ENCODE peak calls at places on chromosome 7, in five cellular contexts. H is left ventricle myocardium inferior, S is tibial artery, U is brain microvascular endothelial cell, Z is spleen. N is an unnamed sample.

GRCh38 chr7:126842451-126842850 is 410.3 kb downstream of the GRM8 start:
- DNase-seq in Z (no peak), U (no peak), H (no peak), S (no peak), N (no peak)

GRCh38 chr7:145909956-145910611 is 206.5 kb upstream of the CNTNAP2 start:
- DNase-seq in Z (no peak), H (no peak), U (peak; percentile 59), S (no peak), N (no peak)

GRCh38 chr7:134546903-134547737 is 1.8 kb upstream of the AKR1B15 start:
- DNase-seq in U (no peak), S (peak; percentile 82), H (peak; percentile 66), Z (peak; percentile 83), N (peak; percentile 64)

GRCh38 chr7:13827716-13828115 is 161.8 kb downstream of the ETV1 start:
- DNase-seq in Z (no peak), H (no peak), U (no peak), S (no peak), N (no peak)

GRCh38 chr7:107966701-107967100 is 36.3 kb downstream of the LAMB1 start:
- DNase-seq in H (peak; percentile 41), S (no peak), Z (no peak), U (peak; percentile 93), N (no peak)

GRCh38 chr7:37198906-37199485 is 249.7 kb downstream of the ELMO1 start:
- DNase-seq in Z (peak; percentile 88), S (peak; percentile 86), H (peak; percentile 81), U (peak; percentile 76), N (peak; percentile 78)

GRCh38 chr7:49255061-49255460 is 330.7 kb downstream of the CDC14C start:
- DNase-seq in H (no peak), S (no peak), Z (no peak), U (no peak), N (no peak)

GRCh38 chr7:142796501-142797341 is 26.0 kb downstream of the PRSS2 start:
- DNase-seq in H (no peak), Z (peak; percentile 84), S (no peak), U (peak; percentile 25), N (no peak)

GRCh38 chr7:48781783-48782182 is 142.6 kb upstream of the CDC14C start:
- DNase-seq in S (no peak), U (peak; percentile 18), H (no peak), Z (no peak), N (no peak)

GRCh38 chr7:102993532-102994029 is 80.8 kb downstream of the LRRC17 start:
- DNase-seq in U (no peak), H (no peak), S (no peak), Z (no peak), N (no peak)

GRCh38 chr7:90492250-90492649 is 22.8 kb downstream of the PTTG1IP2 start:
- DNase-seq in U (no peak), Z (no peak), S (no peak), H (no peak), N (no peak)

GRCh38 chr7:50657341-50657873 is 92.2 kb upstream of the DDC start:
- DNase-seq in Z (no peak), H (peak; percentile 68), S (peak; percentile 91), U (peak; percentile 38), N (no peak)

GRCh38 chr7:77697535-77697831 is 1.2 kb downstream of the RSBN1L start:
- DNase-seq in Z (peak; percentile 83), H (peak; percentile 40), U (no peak), S (peak; percentile 82), N (no peak)

GRCh38 chr7:21946228-21946709 is 570 bp upstream of the CDCA7L start:
- DNase-seq in Z (no peak), S (no peak), H (no peak), U (no peak), N (no peak)

GRCh38 chr7:158072889-158073730 is 514.5 kb downstream of the PTPRN2 start:
- DNase-seq in S (peak; percentile 45), Z (peak; percentile 59), H (no peak), U (no peak), N (no peak)

GRCh38 chr7:4189151-4189570 is 492.9 kb upstream of the FOXK1 start:
- DNase-seq in U (no peak), H (peak; percentile 82), Z (no peak), S (peak; percentile 95), N (peak; percentile 80)

GRCh38 chr7:158409816-158410330 is 177.8 kb downstream of the PTPRN2 start:
- DNase-seq in H (no peak), U (no peak), S (peak; percentile 27), Z (peak; percentile 50), N (no peak)

GRCh38 chr7:80247144-80247543 is 112.5 kb downstream of the GNAI1 start:
- DNase-seq in H (no peak), S (no peak), Z (no peak), U (no peak), N (no peak)

GRCh38 chr7:111736475-111736874 is 174.2 kb upstream of the IMMP2L start:
- DNase-seq in Z (no peak), S (no peak), H (no peak), U (no peak), N (no peak)

GRCh38 chr7:10934292-10934691 is 39.4 kb upstream of the PHF14 start:
- DNase-seq in U (no peak), S (no peak), Z (no peak), H (no peak), N (no peak)

GRCh38 chr7:95690367-95690947 is 81.9 kb upstream of the DYNC1I1 start:
- DNase-seq in H (no peak), S (no peak), Z (no peak), U (peak; percentile 51), N (no peak)

GRCh38 chr7:3095046-3095445 is 51.4 kb upstream of the CARD11 start:
- DNase-seq in H (no peak), Z (peak; percentile 79), U (no peak), S (no peak), N (no peak)

GRCh38 chr7:31114593-31115343 is 62.7 kb downstream of the ADCYAP1R1 start:
- DNase-seq in H (no peak), Z (no peak), U (peak; percentile 54), S (no peak), N (no peak)

GRCh38 chr7:45919947-45920542 is 1.0 kb downstream of the IGFBP3 start:
- DNase-seq in Z (no peak), S (no peak), H (no peak), U (no peak), N (no peak)

GRCh38 chr7:45921699-45922519 is 837 bp upstream of the IGFBP3 start:
- DNase-seq in U (peak; percentile 81), S (peak; percentile 85), H (peak; percentile 66), Z (no peak), N (peak; percentile 58)

GRCh38 chr7:45919231-45919825 is 1.7 kb downstream of the IGFBP3 start:
- DNase-seq in U (no peak), H (no peak), Z (no peak), S (no peak), N (no peak)

GRCh38 chr7:45921381-45921698 is 268 bp upstream of the IGFBP3 start:
- DNase-seq in Z (no peak), U (no peak), H (no peak), S (peak; percentile 75), N (no peak)

GRCh38 chr7:45920543-45921380 is at the start of gene IGFBP3:
- DNase-seq in U (no peak), H (peak; percentile 60), Z (no peak), S (peak; percentile 82), N (peak; percentile 45)
- H3K27me3 ChIP-seq in U (no peaks in the 10 kb centered on the region), H (peaks cover 10% of the 10 kb centered on the region), Z (peaks cover 89% of the 10 kb centered on the region), S (no peaks in the 10 kb centered on the region), N (peaks cover 19% of the 10 kb centered on the region)

GRCh38 chr7:35508623-35509400 is 186.1 kb downstream of the HERPUD2 start:
- DNase-seq in U (no peak), H (no peak), Z (no peak), S (no peak), N (no peak)
- TF ChIP-seq CTCF in U (peak; percentile 27), H (no peak), Z (no peak), S (no peak), N (no peak)

GRCh38 chr7:137967143-137968018 is 34.5 kb downstream of the CREB3L2 start:
- DNase-seq in H (no peak), S (no peak), U (peak; percentile 65), Z (no peak), N (no peak)
- H3K27ac ChIP-seq in H (no peak overlapping the region), S (peak overlapping the region; percentile 79), U (peak overlapping the region; percentile 78), Z (no peak overlapping the region), N (peak overlapping the region; percentile 7)

GRCh38 chr7:47472444-47473157 is 109.3 kb downstream of the TNS3 start:
- DNase-seq in U (no peak), S (peak; percentile 60), Z (no peak), H (no peak), N (no peak)

GRCh38 chr7:47471831-47472230 is 110.1 kb downstream of the TNS3 start:
- DNase-seq in S (no peak), H (no peak), U (no peak), Z (no peak), N (no peak)

GRCh38 chr7:47473499-47474210 is 108.3 kb downstream of the TNS3 start:
- DNase-seq in Z (no peak), H (no peak), U (no peak), S (peak; percentile 60), N (no peak)

GRCh38 chr7:47470567-47471357 is 111.1 kb downstream of the TNS3 start:
- DNase-seq in H (no peak), Z (no peak), S (no peak), U (no peak), N (no peak)

GRCh38 chr7:47471358-47471703 is 110.6 kb downstream of the TNS3 start:
- DNase-seq in H (no peak), S (no peak), U (no peak), Z (no peak), N (no peak)
- H3K27me3 ChIP-seq in H (no peaks in the 10 kb centered on the region), S (no peaks in the 10 kb centered on the region), U (no peaks in the 10 kb centered on the region), Z (no peaks in the 10 kb centered on the region), N (no peaks in the 10 kb centered on the region)

GRCh38 chr7:23074443-23075244 is 30.9 kb upstream of the KLHL7 start:
- DNase-seq in Z (no peak), U (no peak), S (no peak), H (no peak), N (no peak)

GRCh38 chr7:23075571-23075970 is 30.0 kb upstream of the KLHL7 start:
- DNase-seq in S (no peak), H (peak; percentile 15), U (no peak), Z (no peak), N (no peak)

GRCh38 chr7:23076774-23077173 is 28.8 kb upstream of the KLHL7 start:
- DNase-seq in S (no peak), Z (no peak), H (no peak), U (no peak), N (no peak)

GRCh38 chr7:23072043-23072442 is 33.5 kb upstream of the KLHL7 start:
- DNase-seq in S (no peak), H (no peak), U (no peak), Z (no peak), N (no peak)

DNA sequence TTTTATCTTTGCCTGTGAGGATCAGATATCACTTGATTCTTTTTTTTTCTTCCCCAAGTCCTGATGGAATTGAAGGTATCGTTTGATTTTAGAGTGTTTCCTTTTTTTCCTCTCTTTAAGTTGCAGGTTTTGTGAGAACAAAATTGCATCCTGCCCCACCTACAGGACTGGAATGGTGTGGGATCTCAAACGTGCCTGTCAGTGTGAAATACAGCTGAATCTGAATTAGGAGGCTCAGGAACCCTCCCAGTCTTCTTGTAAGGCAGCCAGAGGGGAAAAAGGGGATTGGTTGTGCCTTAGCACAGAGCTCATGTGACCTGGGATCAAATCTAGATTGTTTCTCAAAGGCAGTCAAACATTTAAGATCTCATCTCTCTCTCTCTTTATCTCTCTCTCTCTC is 32.7 kb upstream of the KLHL7 start:
- DNase-seq in H (no peak), S (no peak), U (no peak), Z (no peak), N (no peak)
- TF ChIP-seq CTCF in H (no peak), S (no peak), U (peak; percentile 17), Z (no peak), N (no peak)

N was measured in heart left ventricle.